ENCODE peak calls at places on chromosomes 6 and 20, in five cellular contexts. F is HFFc6; Z is stimulated activated naive CD8-positive, alpha-beta T cell treated with anti-CD3 and anti-CD28 coated beads, Interleukin-15, amount 100 ng/mL, for 72 hours; Q is GM13977; J is activated T-helper 2 cell treated with anti-CD3 and anti-CD28 coated beads, Interferon-gamma antibody, Interleukin-2, Interleukin-4, amounts not matched to agents 10 μg/mL and 5 μg/mL and 100 μg/mL, durations not matched to agents 14 hours and 24 hours and 36 hours. M is an unnamed sample.

GRCh38 chr6:24387818-24388217 is 14.9 kb upstream of the MRS2 start:
- DNase-seq in F (no peak), Z (no peak), Q (no peak), J (no peak), M (no peak)

GRCh38 chr20:5528719-5529256 is 212.0 kb upstream of the PROKR2 start:
- DNase-seq in F (peak; percentile 71), Z (peak; percentile 67), Q (peak; percentile 64), J (peak; percentile 64), M (peak; percentile 45)

GRCh38 chr20:37346232-37346525 is 239 bp downstream of the SRC start:
- DNase-seq in F (no peak), Z (no peak), Q (no peak), J (no peak), M (no peak)

GRCh38 chr20:23246682-23247664 is 103.6 kb upstream of the NXT1 start:
- DNase-seq in F (no peak), Z (no peak), Q (no peak), J (no peak), M (no peak)

GRCh38 chr6:50815436-50816114 is 3.1 kb upstream of the TFAP2B start:
- DNase-seq in F (peak; percentile 15), Z (no peak), Q (no peak), J (no peak), M (no peak)

GRCh38 chr6:69232506-69233194 is 564.2 kb downstream of the LMBRD1 start:
- DNase-seq in F (no peak), Z (peak; percentile 25), Q (peak; percentile 29), J (peak; percentile 38), M (peak; percentile 44)

GRCh38 chr20:17610566-17611289 is 40.9 kb downstream of the DSTN start:
- DNase-seq in F (no peak), Z (peak; percentile 25), Q (peak; percentile 9), J (peak; percentile 59), M (no peak)

GRCh38 chr20:46215913-46216707 is 92.2 kb downstream of the CDH22 start:
- DNase-seq in F (peak; percentile 36), Z (no peak), Q (no peak), J (no peak), M (no peak)

GRCh38 chr20:51931321-51931720 is 129.0 kb upstream of the SALL4 start:
- DNase-seq in F (no peak), Z (no peak), Q (no peak), J (no peak), M (no peak)

GRCh38 chr6:3137057-3137777 is 18.7 kb downstream of the BPHL start:
- DNase-seq in F (no peak), Z (no peak), Q (no peak), J (no peak), M (no peak)